ENCODE peak calls at places on chromosome 20, in nine cellular contexts. W is left lung, K is lower lobe of right lung, M is heart right ventricle, F is HCT116, C is foreskin keratinocyte, N is gastrocnemius medialis, X is DND-41, G is psoas muscle. B is an unnamed sample. For H3K4me1, the result is how much of the 10 kb centered on the place peaks cover.

GRCh38 chr20:59571591-59572314 is 32.6 kb upstream of the PHACTR3 start:
- ATAC-seq in W (peak), K (peak), M (peak), F (peak), C (peak), N (peak), X (peak), G (peak), B (peak)

GRCh38 chr20:18314786-18315406 is 26.6 kb downstream of the ZNF133 start:
- ATAC-seq in W (peak), K (peak), M (no peak), F (no peak), C (peak), N (no peak), X (no peak), G (peak), B (no peak)

GRCh38 chr20:33526769-33527168 is 36.9 kb downstream of the CBFA2T2 start:
- ATAC-seq in W (no peak), K (no peak), M (no peak), F (no peak), C (no peak), N (no peak), X (no peak), G (no peak), B (no peak)

GRCh38 chr20:50891138-50891537 is 40.1 kb downstream of the ADNP start:
- ATAC-seq in W (no peak), K (no peak), M (no peak), F (no peak), C (no peak), N (peak), X (no peak), G (peak), B (no peak)

GRCh38 chr20:13243826-13244376 is 22.8 kb downstream of the ISM1 start:
- ATAC-seq in W (peak), K (no peak), M (no peak), F (no peak), C (peak), N (no peak), X (no peak), G (no peak), B (no peak)

GRCh38 chr20:1820137-1821074 is 74.8 kb upstream of the SIRPA start:
- ATAC-seq in W (peak), K (peak), M (no peak), F (no peak), C (peak), N (no peak), X (no peak), G (no peak), B (no peak)

GRCh38 chr20:21397341-21398108 is at the start of gene NKX2-4:
- ATAC-seq in W (no peak), K (no peak), M (no peak), F (no peak), C (no peak), N (no peak), X (no peak), G (no peak), B (no peak)

GRCh38 chr20:60121903-60122302 is 163.7 kb downstream of the CDH26 start:
- ATAC-seq in W (no peak), K (no peak), M (no peak), F (no peak), C (no peak), N (no peak), X (no peak), G (no peak), B (no peak)

GRCh38 chr20:39823239-39823638 is 861.1 kb downstream of the DHX35 start:
- ATAC-seq in W (peak), K (no peak), M (no peak), F (no peak), C (no peak), N (no peak), X (no peak), G (no peak), B (no peak)
- H3K4me1 ChIP-seq in W (under half), K (under half), M (under half), F (under half), C (under half), N (under half), X (under half), G (under half), B (under half)

DNA sequence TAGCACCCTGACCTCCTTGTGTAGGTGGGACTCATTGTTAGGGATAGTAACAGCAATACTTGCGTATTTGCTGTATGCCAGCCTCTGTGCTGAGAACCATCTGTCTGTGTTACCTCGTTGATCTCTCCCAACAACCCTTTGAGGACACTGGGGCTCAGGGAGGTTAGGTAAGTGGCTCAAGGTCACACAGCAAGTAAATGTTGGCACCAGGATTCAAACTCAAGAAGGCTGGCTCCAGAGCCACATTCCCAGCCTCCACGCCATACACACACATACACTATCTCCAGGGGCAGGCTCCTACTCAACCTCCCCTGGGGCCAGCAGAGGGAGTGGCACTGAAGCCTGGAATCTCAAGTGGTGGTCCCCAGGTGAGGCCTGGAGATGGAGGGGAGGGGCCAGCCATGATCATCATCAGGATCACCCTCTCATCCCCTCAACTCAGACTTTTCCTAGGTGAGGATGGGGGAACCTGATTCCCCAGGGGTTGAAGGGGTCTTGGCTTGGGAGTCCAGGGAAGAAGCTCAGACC is 109.4 kb downstream of the DLGAP4 start:
- ATAC-seq in W (no peak), K (no peak), M (no peak), F (no peak), C (no peak), N (no peak), X (no peak), G (no peak), B (no peak)
- TF ChIP-seq CTCF in W (no peak), K (no peak), M (no peak), F (no peak), C (no peak), N (no peak), X (no peak), G (no peak), B (no peak)

GRCh38 chr20:31606678-31606927 is 1.5 kb downstream of the ID1 start:
- ATAC-seq in W (no peak), K (no peak), M (no peak), F (no peak), C (no peak), N (no peak), X (no peak), G (no peak), B (no peak)
- H3K4me1 ChIP-seq in W (half or more), K (half or more), M (under half), F (half or more), C (under half), N (under half), X (under half), G (under half), B (half or more)

DNA sequence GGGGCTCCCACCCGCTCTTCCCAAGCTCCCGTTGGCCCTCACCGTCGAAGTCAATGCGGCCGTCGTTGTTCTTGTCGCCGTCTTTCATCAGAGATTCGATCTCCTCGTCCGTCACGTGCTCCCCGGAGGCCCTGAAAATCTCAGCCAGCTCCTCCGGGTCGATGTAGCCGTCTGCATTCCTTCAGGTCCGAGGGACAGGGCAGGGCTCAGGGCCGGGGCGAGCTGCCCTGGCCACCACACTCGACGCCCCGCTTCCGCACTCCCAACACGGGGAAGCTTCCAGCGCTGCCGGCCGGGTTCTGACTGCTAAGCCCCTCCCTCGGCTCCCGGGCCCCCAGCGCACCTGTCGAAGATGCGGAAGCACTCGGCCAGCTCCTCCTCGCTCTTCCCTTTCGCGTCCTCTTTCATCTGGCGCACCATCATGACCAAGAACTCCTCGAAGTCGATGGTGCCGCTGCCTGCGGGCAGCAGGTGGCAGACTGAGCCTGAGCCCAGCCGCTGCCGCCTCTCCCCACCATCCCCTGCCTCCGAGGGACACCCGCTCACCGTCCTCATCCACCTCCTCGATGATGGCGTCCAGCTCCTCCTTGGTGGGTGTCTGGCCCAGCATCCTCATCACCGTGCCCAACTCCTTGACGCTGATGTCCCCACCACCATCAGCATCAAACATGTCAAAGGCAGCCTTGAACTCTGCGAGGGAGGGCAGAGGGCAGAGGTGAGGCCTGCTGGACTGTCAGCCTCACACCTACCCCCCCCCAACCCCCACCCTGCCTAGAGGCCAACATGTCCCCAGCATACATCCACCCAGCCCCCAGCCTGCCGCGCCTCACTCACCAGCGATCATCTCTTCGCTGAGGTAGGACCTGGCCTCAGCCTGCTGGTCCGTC is 2.9 kb downstream of the TNNC2 start:
- ATAC-seq in W (peak), K (peak), M (peak), F (peak), C (peak), N (peak), X (peak), G (peak), B (peak)
- TF ChIP-seq CTCF in W (no peak), K (peak), M (peak), F (peak), C (peak), N (peak), X (peak), G (peak), B (peak)

GRCh38 chr20:49693435-49694171 is 20.1 kb downstream of the B4GALT5 start:
- ATAC-seq in W (no peak), K (no peak), M (no peak), F (no peak), C (peak), N (no peak), X (no peak), G (no peak), B (no peak)
- H3K4me1 ChIP-seq in W (half or more), K (half or more), M (under half), F (half or more), C (under half), N (half or more), X (under half), G (half or more), B (half or more)

GRCh38 chr20:5786930-5787826 is 37.0 kb downstream of the SHLD1 start:
- ATAC-seq in W (peak), K (peak), M (peak), F (no peak), C (no peak), N (no peak), X (no peak), G (peak), B (no peak)

GRCh38 chr20:5785146-5785545 is 34.9 kb downstream of the SHLD1 start:
- ATAC-seq in W (peak), K (no peak), M (no peak), F (no peak), C (peak), N (no peak), X (no peak), G (peak), B (no peak)

GRCh38 chr20:5788385-5788895 is 38.2 kb downstream of the SHLD1 start:
- ATAC-seq in W (peak), K (peak), M (peak), F (peak), C (peak), N (peak), X (peak), G (peak), B (peak)

GRCh38 chr20:5793916-5794315 is 43.7 kb downstream of the SHLD1 start:
- ATAC-seq in W (no peak), K (no peak), M (no peak), F (no peak), C (no peak), N (no peak), X (no peak), G (no peak), B (no peak)

DNA sequence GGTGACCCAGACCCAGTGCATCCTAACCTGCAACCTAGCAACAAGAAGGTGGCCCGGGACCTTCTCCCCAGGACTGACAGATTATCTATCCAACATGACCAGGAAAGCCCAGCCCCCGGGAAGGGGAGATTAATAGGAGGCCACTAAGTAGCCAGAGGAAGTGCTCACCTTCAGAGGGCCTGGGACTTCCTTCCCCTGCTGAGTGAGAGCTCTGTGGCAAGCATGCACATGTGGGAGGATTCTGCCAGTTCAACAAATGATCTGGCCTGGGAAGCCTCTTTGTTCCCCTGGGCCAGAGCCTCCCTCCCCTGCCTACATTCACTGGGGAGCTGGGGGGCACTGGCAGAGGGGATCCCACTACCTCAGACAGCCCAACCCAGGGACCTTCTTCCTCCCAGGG is 39.6 kb downstream of the SHLD1 start:
- ATAC-seq in W (no peak), K (no peak), M (no peak), F (no peak), C (no peak), N (no peak), X (no peak), G (no peak), B (no peak)
- TF ChIP-seq CTCF in W (no peak), K (no peak), M (no peak), F (no peak), C (no peak), N (no peak), X (no peak), G (no peak), B (no peak)

DNA sequence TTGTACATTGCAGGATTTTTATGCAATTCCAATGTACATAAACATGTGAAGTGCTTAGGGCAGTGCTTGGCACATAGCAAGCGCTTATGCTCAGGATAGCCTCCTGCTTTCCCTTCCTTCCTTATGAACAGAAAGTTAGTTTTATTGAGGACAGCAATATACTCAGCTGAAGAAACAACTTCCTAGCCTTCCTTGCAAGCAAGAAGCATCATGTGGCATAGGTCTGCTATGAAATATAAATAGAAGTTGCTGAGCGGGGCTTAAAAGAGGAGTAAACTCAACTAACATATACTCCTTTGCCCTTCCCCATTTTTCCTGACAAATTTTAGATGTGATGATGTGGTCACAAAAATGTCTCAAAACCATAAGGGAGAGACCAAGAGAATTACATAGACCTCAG is 98.9 kb downstream of the KIF16B start:
- ATAC-seq in W (no peak), K (no peak), M (no peak), F (no peak), C (no peak), N (no peak), X (no peak), G (peak), B (no peak)
- H3K4me1 ChIP-seq in W (under half), K (under half), M (under half), F (under half), C (under half), N (under half), X (under half), G (under half), B (under half)

GRCh38 chr20:25259788-25260254 is 11.9 kb downstream of the PYGB start:
- ATAC-seq in W (no peak), K (no peak), M (no peak), F (no peak), C (no peak), N (no peak), X (peak), G (no peak), B (no peak)
- TF ChIP-seq CTCF in W (no peak), K (no peak), M (no peak), F (no peak), C (no peak), N (no peak), X (peak), G (no peak), B (no peak)